ENCODE peak calls at places on chromosomes 7 and 10, in six cellular contexts. E is K562, L is upper lobe of right lung, X is fibroblast of the aortic adventitia, Z is AG04450, V is tibial artery. P is an unnamed sample.

GRCh38 chr10:35409094-35409582 is 72.8 kb downstream of the CCNY start:
- DNase-seq in L (no peak), X (peak), Z (peak), E (no peak), V (no peak), P (no peak)

GRCh38 chr7:42292991-42293521 is 56.0 kb upstream of the GLI3 start:
- DNase-seq in E (no peak), X (no peak), L (peak), Z (no peak), V (no peak), P (no peak)

GRCh38 chr7:105206985-105207384 is 181.7 kb downstream of the SRPK2 start:
- DNase-seq in Z (no peak), X (no peak), V (no peak), L (no peak), E (no peak), P (no peak)

GRCh38 chr7:121107923-121108498 is 119.5 kb downstream of the CPED1 start:
- DNase-seq in V (no peak), X (peak), Z (no peak), E (peak), L (no peak), P (peak)

GRCh38 chr10:111379521-111379920 is 302.7 kb downstream of the ADRA2A start:
- DNase-seq in X (no peak), L (no peak), Z (no peak), V (no peak), E (no peak), P (no peak)

GRCh38 chr7:90916319-90916718 is 320.2 kb downstream of the CDK14 start:
- DNase-seq in L (no peak), V (no peak), X (peak), Z (no peak), E (no peak), P (no peak)

GRCh38 chr10:9848981-9849380 is 1168.7 kb upstream of the CELF2 start:
- DNase-seq in L (no peak), Z (no peak), V (no peak), X (no peak), E (no peak), P (no peak)

GRCh38 chr10:16381083-16381482 is 55.7 kb upstream of the PTER start:
- DNase-seq in L (no peak), V (no peak), X (no peak), E (no peak), Z (no peak), P (no peak)

GRCh38 chr10:118287076-118287806 is 54.9 kb downstream of the FAM204A start:
- DNase-seq in L (no peak), Z (no peak), V (no peak), X (no peak), E (no peak), P (no peak)

GRCh38 chr7:87984088-87984487 is 50.0 kb downstream of the ADAM22 start:
- DNase-seq in E (no peak), X (no peak), L (no peak), V (no peak), Z (no peak), P (no peak)

GRCh38 chr10:14585287-14586193 is 189.2 kb downstream of the FAM107B start:
- DNase-seq in E (no peak), L (no peak), V (no peak), X (no peak), Z (no peak), P (no peak)

GRCh38 chr7:77266162-77266807 is 66.7 kb upstream of the FGL2 start:
- DNase-seq in X (no peak), Z (no peak), E (no peak), V (no peak), L (no peak), P (no peak)

GRCh38 chr7:104482362-104483042 is 154.1 kb downstream of the LHFPL3 start:
- DNase-seq in E (no peak), X (no peak), L (no peak), V (no peak), Z (no peak), P (no peak)

GRCh38 chr7:151429555-151430331 is 10.2 kb downstream of the CRYGN start:
- DNase-seq in V (no peak), E (no peak), X (peak), L (no peak), Z (no peak), P (no peak)

GRCh38 chr10:71349401-71349800 is 30.3 kb downstream of the SLC29A3 start:
- DNase-seq in L (no peak), Z (no peak), V (no peak), E (no peak), X (no peak), P (no peak)

GRCh38 chr7:150994141-150994837 is 3.5 kb downstream of the NOS3 start:
- DNase-seq in Z (no peak), L (no peak), E (peak), X (no peak), V (no peak), P (no peak)

GRCh38 chr7:103857435-103857834 is 132.0 kb downstream of the RELN start:
- DNase-seq in E (peak), X (no peak), V (no peak), L (no peak), Z (no peak), P (no peak)

GRCh38 chr10:89414879-89415821 is 782 bp downstream of the IFIT5 start:
- DNase-seq in X (peak), E (no peak), V (peak), Z (no peak), L (peak), P (peak)

GRCh38 chr10:102675887-102676616 is 31.8 kb downstream of the TRIM8 start:
- DNase-seq in Z (peak), V (peak), L (no peak), E (no peak), X (peak), P (peak)

GRCh38 chr7:36300696-36301350 is 88.8 kb upstream of the ANLN start:
- DNase-seq in X (no peak), V (peak), E (no peak), Z (no peak), L (peak), P (no peak)

GRCh38 chr7:36391436-36392198 is 2.0 kb downstream of the ANLN start:
- DNase-seq in X (no peak), Z (no peak), L (no peak), E (peak), V (no peak), P (no peak)

GRCh38 chr10:103977204-103977603 is 10.3 kb downstream of the SLK start:
- DNase-seq in E (no peak), V (no peak), Z (no peak), X (no peak), L (no peak), P (no peak)

GRCh38 chr10:32253300-32253699 is 93.7 kb downstream of the EPC1 start:
- DNase-seq in E (peak), L (no peak), V (no peak), Z (no peak), X (no peak), P (no peak)

GRCh38 chr10:129758180-129758579 is 205.9 kb downstream of the EBF3 start:
- DNase-seq in V (peak), L (peak), E (no peak), X (no peak), Z (no peak), P (no peak)

GRCh38 chr10:99999319-100000108 is 10.2 kb downstream of the DNMBP start:
- DNase-seq in E (no peak), Z (no peak), X (no peak), L (no peak), V (no peak), P (no peak)

GRCh38 chr10:97025613-97026242 is 160.0 kb downstream of the SLIT1 start:
- DNase-seq in L (no peak), E (peak), V (peak), X (peak), Z (no peak), P (peak)

GRCh38 chr7:76244781-76245391 is 43.2 kb downstream of the SRRM3 start:
- DNase-seq in L (no peak), X (no peak), Z (no peak), V (no peak), E (no peak), P (no peak)

GRCh38 chr7:150755473-150756099 is 18.4 kb downstream of the GIMAP5 start:
- DNase-seq in V (no peak), E (no peak), L (no peak), X (no peak), Z (no peak), P (no peak)

GRCh38 chr7:138154646-138155045 is 78.4 kb downstream of the AKR1D1 start:
- DNase-seq in V (no peak), L (no peak), E (no peak), X (no peak), Z (no peak), P (no peak)

GRCh38 chr7:154953006-154953684 is 49.8 kb downstream of the PAXIP1 start:
- DNase-seq in X (peak), V (no peak), E (peak), L (peak), Z (no peak), P (peak)

GRCh38 chr10:29611796-29612381 is 22.9 kb downstream of the SVIL start:
- DNase-seq in X (peak), V (no peak), Z (no peak), L (no peak), E (no peak), P (no peak)

GRCh38 chr10:69351589-69351988 is 65.1 kb downstream of the TACR2 start:
- DNase-seq in L (no peak), X (no peak), Z (no peak), E (no peak), V (no peak), P (no peak)

GRCh38 chr10:16787361-16787791 is 29.8 kb downstream of the RSU1 start:
- DNase-seq in Z (no peak), V (no peak), L (no peak), E (no peak), X (no peak), P (no peak)

GRCh38 chr7:77657427-77658331 is 38.6 kb upstream of the RSBN1L start:
- DNase-seq in V (no peak), E (peak), X (peak), L (no peak), Z (no peak), P (no peak)

GRCh38 chr10:52644678-52645434 is 127.7 kb downstream of the MBL2 start:
- DNase-seq in E (peak), V (no peak), Z (no peak), L (no peak), X (peak), P (peak)

GRCh38 chr10:13310518-13311176 is 10.8 kb upstream of the PHYH start:
- DNase-seq in Z (no peak), L (no peak), X (no peak), V (no peak), E (no peak), P (no peak)
- TF ChIP-seq CTCF in Z (no peak), L (no peak), X (no peak), V (no peak), E (no peak), P (no peak)

GRCh38 chr10:98400482-98400881 is 14.5 kb downstream of the PYROXD2 start:
- DNase-seq in E (no peak), X (no peak), Z (no peak), V (no peak), L (no peak), P (no peak)

GRCh38 chr10:98397089-98397600 is 17.8 kb downstream of the PYROXD2 start:
- DNase-seq in L (no peak), Z (no peak), V (no peak), E (no peak), X (no peak), P (no peak)

GRCh38 chr10:98402931-98403717 is 11.9 kb downstream of the PYROXD2 start:
- DNase-seq in X (no peak), Z (no peak), L (no peak), E (no peak), V (no peak), P (no peak)

GRCh38 chr10:98402513-98402912 is 12.5 kb downstream of the PYROXD2 start:
- DNase-seq in L (no peak), Z (no peak), V (no peak), X (no peak), E (no peak), P (no peak)

DNA sequence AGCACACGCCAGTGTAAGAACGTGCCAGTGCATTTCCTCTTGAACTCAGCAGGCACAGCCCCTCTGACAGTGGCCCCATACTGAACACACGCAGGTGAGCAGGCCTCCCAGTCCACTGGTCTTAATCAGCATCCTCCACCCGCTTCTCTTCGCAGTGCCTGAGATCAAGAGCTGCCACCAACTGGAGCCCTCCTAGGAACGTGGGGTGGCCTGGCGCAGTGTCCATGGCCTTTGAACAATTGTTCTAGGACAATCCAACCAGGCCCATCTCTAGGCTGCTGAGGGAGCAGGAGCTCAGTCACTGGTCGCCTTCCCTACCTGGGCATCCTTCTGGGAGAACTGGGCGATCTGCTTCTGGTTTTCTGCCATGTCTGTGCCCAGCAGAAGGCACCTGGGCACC is 15.2 kb downstream of the PYROXD2 start:
- DNase-seq in X (no peak), V (no peak), L (no peak), E (no peak), Z (no peak), P (no peak)
- TF ChIP-seq CTCF in X (no peak), V (no peak), L (no peak), E (no peak), Z (no peak), P (no peak)

GRCh38 chr10:27241640-27242472 is 1.3 kb upstream of the ACBD5 start:
- DNase-seq in L (peak), Z (peak), E (peak), V (peak), X (peak), P (peak)
- TF ChIP-seq CTCF in L (peak), Z (peak), E (peak), V (peak), X (peak), P (peak)

DNA sequence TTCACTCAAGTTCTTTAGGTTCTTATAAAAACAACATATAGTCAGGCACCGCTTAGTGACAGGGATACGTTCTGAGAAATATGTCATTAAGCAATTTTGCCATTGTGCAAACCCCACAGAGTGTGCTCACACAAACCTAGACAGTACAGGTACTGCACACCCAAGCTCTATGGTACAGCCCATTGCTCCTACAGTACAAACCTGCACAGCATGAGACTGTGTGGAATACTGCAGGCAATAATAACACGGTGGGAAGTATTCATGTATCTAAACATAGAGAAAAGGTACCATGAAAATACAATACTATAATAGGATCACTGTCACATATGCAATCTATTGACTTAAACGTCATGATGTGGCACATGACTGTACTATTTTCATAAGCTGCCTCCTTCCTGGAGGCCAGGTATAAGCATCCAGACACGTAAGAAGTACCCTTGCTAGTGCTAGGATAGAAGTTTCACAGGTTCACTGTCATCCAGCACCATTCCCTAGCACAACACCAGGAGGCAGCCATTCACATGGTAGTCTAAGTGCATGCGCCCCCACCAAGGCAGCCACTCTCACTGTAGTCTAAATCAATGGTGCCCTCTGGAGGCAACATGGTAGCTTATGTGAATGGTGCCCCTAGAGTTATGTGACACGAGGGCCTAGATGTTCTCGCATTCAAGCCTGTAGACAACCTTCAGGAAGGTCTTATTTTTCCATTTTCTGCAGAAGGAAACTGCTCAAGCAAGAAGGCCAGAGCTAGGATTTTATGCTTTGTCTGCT is 98.5 kb downstream of the ARHGAP22 start:
- DNase-seq in L (no peak), Z (no peak), E (peak), X (peak), V (no peak), P (no peak)
- TF ChIP-seq CTCF in L (peak), Z (peak), E (peak), X (peak), V (no peak), P (no peak)

GRCh38 chr10:126302831-126303230 is 85.4 kb downstream of the ADAM12 start:
- DNase-seq in L (no peak), V (no peak), Z (no peak), X (no peak), E (no peak), P (no peak)
- TF ChIP-seq CTCF in L (peak), V (no peak), Z (peak), X (no peak), E (peak), P (no peak)

GRCh38 chr7:26200113-26200443 is 468 bp downstream of the HNRNPA2B1 start:
- DNase-seq in E (peak), Z (no peak), L (peak), X (no peak), V (peak), P (peak)

GRCh38 chr7:26202019-26202985 is 757 bp downstream of the CBX3 start:
- DNase-seq in X (no peak), L (peak), Z (no peak), E (peak), V (no peak), P (peak)

GRCh38 chr7:26199301-26200112 is 1.0 kb downstream of the HNRNPA2B1 start:
- DNase-seq in Z (no peak), V (peak), L (peak), E (peak), X (peak), P (peak)

GRCh38 chr7:26201261-26202018 is at the start of gene CBX3:
- DNase-seq in V (peak), X (peak), E (peak), Z (peak), L (peak), P (peak)

DNA sequence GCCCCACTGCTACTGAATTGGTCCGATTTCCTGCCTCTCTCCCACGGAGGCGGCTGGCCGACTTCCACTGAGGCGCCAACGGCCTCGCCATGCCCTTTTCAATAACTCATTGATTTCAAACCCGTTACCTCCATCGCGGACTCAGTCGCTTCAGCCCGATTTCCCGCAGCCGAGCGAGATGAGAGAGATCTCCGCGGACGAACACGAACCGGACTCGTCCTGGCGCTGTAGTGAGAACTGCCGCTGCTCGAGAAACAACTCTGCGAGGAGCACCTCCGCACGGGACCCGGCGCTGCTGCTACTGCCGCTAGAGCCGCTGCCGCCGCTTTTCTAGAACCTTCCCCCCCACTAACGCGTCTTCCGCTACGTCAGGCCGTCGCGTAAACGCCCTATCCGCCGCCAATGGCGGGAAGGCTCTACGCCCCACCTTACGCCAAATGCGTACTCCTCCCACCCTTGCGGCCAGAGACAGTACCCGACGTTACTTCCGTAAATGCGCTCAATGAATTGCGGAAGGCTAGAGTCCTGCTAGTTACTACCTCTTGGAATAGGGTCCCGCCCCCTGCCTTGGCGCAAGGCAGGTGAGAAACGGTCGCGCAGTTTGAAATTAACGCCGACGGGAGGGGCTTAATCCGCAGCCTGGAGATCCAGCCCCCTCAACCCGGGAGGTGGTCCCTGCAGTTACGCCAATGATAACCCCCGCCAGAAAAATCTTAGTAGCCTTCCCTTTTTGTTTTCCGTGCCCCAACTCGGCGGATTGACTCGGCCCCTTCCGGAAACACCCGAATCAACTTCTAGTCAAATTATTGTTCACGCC is at the start of gene HNRNPA2B1:
- DNase-seq in L (peak), E (peak), V (peak), X (peak), Z (peak), P (peak)
- TF ChIP-seq CTCF in L (no peak), E (no peak), V (peak), X (no peak), Z (no peak), P (no peak)

P was measured in nephron progenitor cell.